ENCODE peak calls at places on chromosomes 1 and 21, in ten cellular contexts. One of them, this sample, is unnamed.

GRCh38 chr1:45302505-45303331 is 24.0 kb upstream of the HPDL start:
- DNase-seq in stimulated activated CD4-positive, alpha-beta T cell treated with anti-CD3 and anti-CD28 coated beads, Interleukin-12 subunit alpha, Interleukin-12 subunit beta, amount 100 ng/mL, for 4 hours: no peak
- DNase-seq in colonic mucosa: no peak
- DNase-seq in pulmonary artery endothelial cell: no peak
- DNase-seq in sciatic nerve: no peak
- DNase-seq in effector CD4-positive, alpha-beta T cell: no peak
- DNase-seq in nucleus accumbens: no peak
- DNase-seq in germinal center: no peak
- DNase-seq in Calu3: no peak
- DNase-seq in amniotic epithelial cell: no peak
- DNase-seq in this sample: no peak

GRCh38 chr1:43542515-43543458 is 12.1 kb downstream of the PTPRF start:
- DNase-seq in stimulated activated CD4-positive, alpha-beta T cell treated with anti-CD3 and anti-CD28 coated beads, Interleukin-12 subunit alpha, Interleukin-12 subunit beta, amount 100 ng/mL, for 4 hours: no peak
- DNase-seq in colonic mucosa: no peak
- DNase-seq in pulmonary artery endothelial cell: no peak
- DNase-seq in sciatic nerve: no peak
- DNase-seq in effector CD4-positive, alpha-beta T cell: no peak
- DNase-seq in nucleus accumbens: no peak
- DNase-seq in germinal center: no peak
- DNase-seq in Calu3: no peak
- DNase-seq in amniotic epithelial cell: no peak
- DNase-seq in this sample: no peak

GRCh38 chr21:43824250-43824882 is 35.0 kb downstream of the RRP1 start:
- DNase-seq in stimulated activated CD4-positive, alpha-beta T cell treated with anti-CD3 and anti-CD28 coated beads, Interleukin-12 subunit alpha, Interleukin-12 subunit beta, amount 100 ng/mL, for 4 hours: no peak
- DNase-seq in colonic mucosa: no peak
- DNase-seq in pulmonary artery endothelial cell: no peak
- DNase-seq in sciatic nerve: peak; percentile 38
- DNase-seq in effector CD4-positive, alpha-beta T cell: no peak
- DNase-seq in nucleus accumbens: no peak
- DNase-seq in germinal center: no peak
- DNase-seq in Calu3: no peak
- DNase-seq in amniotic epithelial cell: peak; percentile 44
- DNase-seq in this sample: no peak

GRCh38 chr21:28822064-28822402 is 170.6 kb downstream of the LTN1 start:
- DNase-seq in stimulated activated CD4-positive, alpha-beta T cell treated with anti-CD3 and anti-CD28 coated beads, Interleukin-12 subunit alpha, Interleukin-12 subunit beta, amount 100 ng/mL, for 4 hours: no peak
- DNase-seq in colonic mucosa: no peak
- DNase-seq in pulmonary artery endothelial cell: no peak
- DNase-seq in sciatic nerve: no peak
- DNase-seq in effector CD4-positive, alpha-beta T cell: no peak
- DNase-seq in nucleus accumbens: no peak
- DNase-seq in germinal center: no peak
- DNase-seq in Calu3: no peak
- DNase-seq in amniotic epithelial cell: no peak
- DNase-seq in this sample: no peak

GRCh38 chr1:8398677-8399076 is 80.8 kb downstream of the SLC45A1 start:
- DNase-seq in stimulated activated CD4-positive, alpha-beta T cell treated with anti-CD3 and anti-CD28 coated beads, Interleukin-12 subunit alpha, Interleukin-12 subunit beta, amount 100 ng/mL, for 4 hours: no peak
- DNase-seq in colonic mucosa: no peak
- DNase-seq in pulmonary artery endothelial cell: no peak
- DNase-seq in sciatic nerve: no peak
- DNase-seq in effector CD4-positive, alpha-beta T cell: no peak
- DNase-seq in nucleus accumbens: no peak
- DNase-seq in germinal center: no peak
- DNase-seq in Calu3: no peak
- DNase-seq in amniotic epithelial cell: no peak
- DNase-seq in this sample: no peak

GRCh38 chr1:199173356-199173755 is 534.5 kb downstream of the PTPRC start:
- DNase-seq in stimulated activated CD4-positive, alpha-beta T cell treated with anti-CD3 and anti-CD28 coated beads, Interleukin-12 subunit alpha, Interleukin-12 subunit beta, amount 100 ng/mL, for 4 hours: no peak
- DNase-seq in colonic mucosa: no peak
- DNase-seq in pulmonary artery endothelial cell: no peak
- DNase-seq in sciatic nerve: no peak
- DNase-seq in effector CD4-positive, alpha-beta T cell: no peak
- DNase-seq in nucleus accumbens: no peak
- DNase-seq in germinal center: peak; percentile 10
- DNase-seq in Calu3: no peak
- DNase-seq in amniotic epithelial cell: peak; percentile 52
- DNase-seq in this sample: no peak

GRCh38 chr1:61956012-61956645 is 213.8 kb downstream of the PATJ start:
- DNase-seq in stimulated activated CD4-positive, alpha-beta T cell treated with anti-CD3 and anti-CD28 coated beads, Interleukin-12 subunit alpha, Interleukin-12 subunit beta, amount 100 ng/mL, for 4 hours: no peak
- DNase-seq in colonic mucosa: no peak
- DNase-seq in pulmonary artery endothelial cell: no peak
- DNase-seq in sciatic nerve: no peak
- DNase-seq in effector CD4-positive, alpha-beta T cell: no peak
- DNase-seq in nucleus accumbens: no peak
- DNase-seq in germinal center: no peak
- DNase-seq in Calu3: no peak
- DNase-seq in amniotic epithelial cell: no peak
- DNase-seq in this sample: no peak

GRCh38 chr1:214842856-214843255 is 239.7 kb upstream of the KCNK2 start:
- DNase-seq in stimulated activated CD4-positive, alpha-beta T cell treated with anti-CD3 and anti-CD28 coated beads, Interleukin-12 subunit alpha, Interleukin-12 subunit beta, amount 100 ng/mL, for 4 hours: no peak
- DNase-seq in colonic mucosa: no peak
- DNase-seq in pulmonary artery endothelial cell: no peak
- DNase-seq in sciatic nerve: no peak
- DNase-seq in effector CD4-positive, alpha-beta T cell: no peak
- DNase-seq in nucleus accumbens: no peak
- DNase-seq in germinal center: no peak
- DNase-seq in Calu3: no peak
- DNase-seq in amniotic epithelial cell: peak; percentile 82
- DNase-seq in this sample: no peak

GRCh38 chr1:51575406-51576084 is 41.3 kb upstream of the OSBPL9 start:
- DNase-seq in stimulated activated CD4-positive, alpha-beta T cell treated with anti-CD3 and anti-CD28 coated beads, Interleukin-12 subunit alpha, Interleukin-12 subunit beta, amount 100 ng/mL, for 4 hours: no peak
- DNase-seq in colonic mucosa: no peak
- DNase-seq in pulmonary artery endothelial cell: no peak
- DNase-seq in sciatic nerve: no peak
- DNase-seq in effector CD4-positive, alpha-beta T cell: no peak
- DNase-seq in nucleus accumbens: no peak
- DNase-seq in germinal center: no peak
- DNase-seq in Calu3: no peak
- DNase-seq in amniotic epithelial cell: peak; percentile 11
- DNase-seq in this sample: no peak

GRCh38 chr1:63917571-63918394 is 144.0 kb downstream of the ROR1 start:
- DNase-seq in stimulated activated CD4-positive, alpha-beta T cell treated with anti-CD3 and anti-CD28 coated beads, Interleukin-12 subunit alpha, Interleukin-12 subunit beta, amount 100 ng/mL, for 4 hours: peak; percentile 1
- DNase-seq in colonic mucosa: no peak
- DNase-seq in pulmonary artery endothelial cell: no peak
- DNase-seq in sciatic nerve: no peak
- DNase-seq in effector CD4-positive, alpha-beta T cell: no peak
- DNase-seq in nucleus accumbens: no peak
- DNase-seq in germinal center: peak; percentile 17
- DNase-seq in Calu3: peak; percentile 80
- DNase-seq in amniotic epithelial cell: no peak
- DNase-seq in this sample: no peak

GRCh38 chr1:4636644-4637380 is 17.6 kb upstream of the AJAP1 start:
- DNase-seq in stimulated activated CD4-positive, alpha-beta T cell treated with anti-CD3 and anti-CD28 coated beads, Interleukin-12 subunit alpha, Interleukin-12 subunit beta, amount 100 ng/mL, for 4 hours: no peak
- DNase-seq in colonic mucosa: no peak
- DNase-seq in pulmonary artery endothelial cell: no peak
- DNase-seq in sciatic nerve: no peak
- DNase-seq in effector CD4-positive, alpha-beta T cell: no peak
- DNase-seq in nucleus accumbens: no peak
- DNase-seq in germinal center: no peak
- DNase-seq in Calu3: no peak
- DNase-seq in amniotic epithelial cell: no peak
- DNase-seq in this sample: no peak

This sample was measured in NCI-H1417 treated with DMSO at 0.1 percent for 48 hours.